ENCODE peak calls at places on chromosomes 1 and 21, in nine cellular contexts. A is glutamatergic neuron, J is uterus, T is right atrium auricular region, K is fibroblast of lung, G is BJ, W is left ventricle myocardium inferior, V is breast epithelium, L is omental fat pad. R is an unnamed sample.

GRCh38 chr21:16323586-16323985 is 593.8 kb downstream of the USP25 start:
- DNase-seq in A (no peak), J (no peak), T (no peak), K (peak; percentile 55), G (no peak), W (no peak), V (no peak), L (no peak), R (no peak)

GRCh38 chr1:27668808-27669723 is 2.9 kb downstream of the IFI6 start:
- DNase-seq in A (peak; percentile 89), J (peak; percentile 78), T (peak; percentile 83), K (peak; percentile 61), G (no peak), W (peak; percentile 80), V (peak; percentile 64), L (peak; percentile 74), R (peak; percentile 87)

GRCh38 chr1:244150665-244151064 is 99.6 kb downstream of the ZBTB18 start:
- DNase-seq in A (no peak), J (no peak), T (no peak), K (no peak), G (no peak), W (no peak), V (no peak), L (no peak), R (no peak)

GRCh38 chr1:9606948-9607347 is 18.2 kb downstream of the TMEM201 start:
- DNase-seq in A (no peak), J (no peak), T (no peak), K (no peak), G (no peak), W (peak; percentile 50), V (peak; percentile 77), L (no peak), R (no peak)

GRCh38 chr21:25005388-25005787 is 601.9 kb downstream of the MRPL39 start:
- DNase-seq in A (no peak), J (no peak), T (no peak), K (peak; percentile 71), G (no peak), W (no peak), V (no peak), L (no peak), R (no peak)

GRCh38 chr1:204780682-204781081 is 90.0 kb upstream of the NFASC start:
- DNase-seq in A (no peak), J (no peak), T (no peak), K (no peak), G (no peak), W (no peak), V (no peak), L (no peak), R (no peak)

GRCh38 chr1:116228501-116228900 is 117.3 kb downstream of the MAB21L3 start:
- DNase-seq in A (no peak), J (no peak), T (no peak), K (no peak), G (no peak), W (no peak), V (no peak), L (no peak), R (no peak)

GRCh38 chr1:247376659-247377058 is 39.3 kb upstream of the NLRP3 start:
- DNase-seq in A (no peak), J (no peak), T (no peak), K (no peak), G (no peak), W (no peak), V (no peak), L (no peak), R (peak; percentile 16)

GRCh38 chr1:172388490-172388889 is 32.0 kb upstream of the C1orf105 start:
- DNase-seq in A (no peak), J (no peak), T (no peak), K (no peak), G (no peak), W (no peak), V (no peak), L (no peak), R (no peak)

GRCh38 chr1:12690156-12690555 is 25.8 kb upstream of the AADACL3 start:
- DNase-seq in A (no peak), J (no peak), T (no peak), K (no peak), G (no peak), W (no peak), V (no peak), L (no peak), R (no peak)

GRCh38 chr1:78640462-78640861 is 9.2 kb upstream of the IFI44 start:
- DNase-seq in A (no peak), J (no peak), T (no peak), K (no peak), G (no peak), W (no peak), V (no peak), L (no peak), R (no peak)

GRCh38 chr1:223201967-223202366 is 58.9 kb upstream of the TLR5 start:
- DNase-seq in A (no peak), J (no peak), T (no peak), K (no peak), G (no peak), W (no peak), V (no peak), L (no peak), R (no peak)

GRCh38 chr1:216905052-216905580 is 181.9 kb upstream of the ESRRG start:
- DNase-seq in A (no peak), J (no peak), T (no peak), K (no peak), G (no peak), W (no peak), V (no peak), L (no peak), R (no peak)

GRCh38 chr21:41662761-41663160 is 104.1 kb downstream of the RIPK4 start:
- DNase-seq in A (no peak), J (no peak), T (no peak), K (no peak), G (no peak), W (no peak), V (no peak), L (no peak), R (no peak)

GRCh38 chr1:155645024-155645423 is 35.0 kb downstream of the MSTO1 start:
- DNase-seq in A (no peak), J (no peak), T (no peak), K (no peak), G (no peak), W (no peak), V (peak; percentile 25), L (no peak), R (no peak)

DNA sequence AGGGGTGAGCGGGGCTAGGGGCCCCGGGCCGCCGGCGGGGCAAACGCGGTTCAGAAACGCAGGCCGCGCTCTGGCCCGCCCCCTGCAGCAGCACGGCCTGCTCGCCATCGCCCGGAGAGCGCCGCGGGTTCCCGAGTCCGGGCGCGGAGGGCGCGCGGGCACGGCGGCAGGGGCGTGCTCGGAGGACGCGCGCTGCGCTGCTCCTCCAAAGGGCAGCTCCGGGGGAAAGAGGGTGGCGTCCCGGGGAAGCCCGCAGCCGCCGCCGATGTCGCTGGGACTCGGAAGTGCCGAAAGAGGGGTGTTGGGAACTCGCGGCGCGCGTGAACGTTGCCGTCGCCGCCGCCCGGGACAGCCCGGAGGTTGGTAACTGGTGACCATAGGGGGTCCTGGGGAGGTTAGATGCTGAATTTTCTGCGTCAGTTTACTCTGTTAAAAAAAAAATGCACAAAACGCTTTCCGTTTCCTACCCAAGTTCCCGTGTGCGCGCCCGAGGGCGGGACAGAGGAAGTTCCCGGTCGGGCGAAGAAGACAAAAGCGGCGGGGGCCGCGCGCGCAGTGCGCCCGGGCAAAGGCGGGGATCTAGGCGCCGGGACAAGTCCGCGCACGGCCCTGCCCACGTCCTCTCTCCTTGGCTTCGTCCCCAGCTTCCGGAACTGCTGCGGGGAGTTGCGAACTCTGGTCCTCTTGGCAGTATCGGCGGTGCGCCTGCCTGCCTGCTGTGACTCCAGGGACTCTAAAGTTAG is at the start of gene HHAT:
- DNase-seq in A (peak; percentile 63), J (peak; percentile 67), T (peak; percentile 88), K (peak; percentile 64), G (peak; percentile 33), W (peak; percentile 90), V (peak; percentile 74), L (no peak), R (peak; percentile 65)
- TF ChIP-seq CTCF in A (no peak), J (no peak), T (no peak), K (no peak), G (peak; percentile 8), W (peak; percentile 48), V (no peak), L (no peak), R (peak; percentile 17)

DNA sequence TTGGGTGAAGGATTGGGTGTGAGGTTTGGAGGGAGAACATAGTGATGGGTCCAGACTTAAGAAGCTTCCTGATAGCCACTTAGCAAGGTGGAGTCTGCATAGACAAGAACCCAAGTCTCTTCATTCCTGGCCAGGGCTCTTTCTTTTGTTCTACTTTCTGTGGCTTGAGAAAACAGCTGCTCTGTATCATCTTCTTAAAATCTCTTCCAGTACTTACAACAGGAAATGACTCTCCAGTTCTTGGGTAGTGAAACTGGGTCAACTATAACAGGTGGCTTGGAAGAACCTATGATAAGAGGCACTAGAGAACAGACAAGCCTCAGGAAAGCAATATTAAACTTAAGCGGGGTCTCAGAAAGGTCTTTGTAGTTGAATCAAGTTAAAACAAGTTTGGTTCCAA is 148.1 kb upstream of the USP24 start:
- DNase-seq in A (no peak), J (no peak), T (no peak), K (peak; percentile 57), G (no peak), W (no peak), V (no peak), L (no peak), R (no peak)
- TF ChIP-seq CTCF in A (no peak), J (no peak), T (no peak), K (no peak), G (no peak), W (no peak), V (no peak), L (no peak), R (no peak)

DNA sequence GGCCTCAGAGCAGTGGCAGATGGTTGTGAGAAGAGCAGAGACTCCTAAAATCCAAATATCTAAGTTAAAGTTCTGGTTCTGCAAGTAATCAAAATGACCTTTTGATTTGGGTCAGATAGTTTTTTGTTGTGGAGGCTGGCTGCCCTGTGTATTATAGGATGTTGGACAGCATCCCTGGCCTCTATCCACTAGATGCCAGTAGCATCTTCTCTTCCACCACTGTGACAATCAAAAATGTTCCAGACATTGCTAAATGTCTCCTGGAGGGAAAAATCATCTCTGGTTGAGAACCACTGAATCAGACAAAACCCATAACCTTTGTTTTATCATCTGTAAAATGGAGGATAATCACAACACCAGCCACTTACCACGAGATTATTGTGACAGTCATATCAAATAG is 5.9 kb upstream of the DPT start:
- DNase-seq in A (no peak), J (no peak), T (no peak), K (no peak), G (no peak), W (no peak), V (no peak), L (no peak), R (no peak)
- TF ChIP-seq CTCF in A (no peak), J (no peak), T (no peak), K (no peak), G (no peak), W (peak; percentile 34), V (no peak), L (no peak), R (no peak)

DNA sequence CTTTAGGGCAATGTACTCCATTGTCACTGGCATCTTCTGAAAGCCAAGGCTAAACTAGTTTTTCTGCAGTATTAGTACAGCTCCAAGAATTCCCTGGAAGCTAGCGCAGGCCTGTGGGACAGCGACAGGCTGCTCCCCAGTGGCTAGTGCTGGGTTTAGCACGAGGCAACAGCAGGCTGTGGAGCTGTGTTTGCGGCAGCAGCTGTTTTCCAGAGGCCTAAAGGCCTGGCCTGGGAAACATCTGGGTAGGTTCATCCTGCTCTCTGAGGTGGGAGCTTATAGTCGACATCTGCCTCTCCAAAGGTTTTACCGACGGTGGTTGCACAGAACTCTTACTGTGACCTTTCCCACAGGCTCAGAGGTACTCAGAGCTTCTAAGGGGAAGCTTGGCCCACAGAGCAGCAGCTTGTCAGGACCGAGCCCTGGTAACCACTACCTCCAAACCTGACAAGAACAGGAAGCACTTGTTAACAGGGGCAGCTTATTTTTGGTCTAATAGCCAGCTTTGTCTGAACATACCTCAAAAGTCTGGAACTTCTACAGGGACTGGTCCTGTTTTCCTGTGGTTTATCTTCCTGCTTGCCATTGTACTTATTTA is 17.2 kb downstream of the CC2D1B start:
- DNase-seq in A (peak; percentile 68), J (no peak), T (peak; percentile 49), K (peak; percentile 48), G (no peak), W (no peak), V (peak; percentile 43), L (no peak), R (no peak)
- TF ChIP-seq CTCF in A (no peak), J (no peak), T (no peak), K (peak; percentile 49), G (peak; percentile 61), W (peak; percentile 44), V (no peak), L (no peak), R (peak; percentile 55)